ENCODE peak calls at places on chromosome 10, in ten cellular contexts. X, I, V, Y, Z, W, R, Q, C and H are unnamed samples.
A peak's percentile ranks its signal among the peaks of the same experiment; 100 is the strongest.

GRCh38 chr10:19803676-19804075 is 12.6 kb upstream of the PLXDC2 start:
- DNase-seq in Q (no peak), Y (no peak), X (no peak), Z (no peak), W (no peak), R (no peak), C (no peak), I (no peak), V (no peak), H (no peak)

GRCh38 chr10:44908071-44908709 is 2.9 kb upstream of the TMEM72 start:
- DNase-seq in W (no peak), I (no peak), Y (no peak), V (no peak), C (no peak), Q (peak; percentile 92), Z (peak; percentile 54), X (peak; percentile 85), R (no peak), H (peak; percentile 74)

GRCh38 chr10:112275512-112276245 is 7.5 kb upstream of the TECTB start:
- DNase-seq in V (no peak), I (no peak), X (no peak), R (no peak), Y (no peak), W (no peak), C (no peak), Q (no peak), Z (no peak), H (no peak)

GRCh38 chr10:14349081-14349480 is 18.4 kb upstream of the FRMD4A start:
- DNase-seq in C (no peak), V (no peak), W (no peak), Q (no peak), I (no peak), X (no peak), R (no peak), Z (no peak), Y (no peak), H (no peak)

GRCh38 chr10:97843296-97843671 is 6.4 kb upstream of the GOLGA7B start:
- DNase-seq in R (no peak), Y (no peak), I (no peak), V (no peak), X (no peak), W (no peak), Q (no peak), C (no peak), Z (no peak), H (peak; percentile 27)

GRCh38 chr10:5871596-5871995 is 18.1 kb downstream of the ANKRD16 start:
- DNase-seq in I (no peak), R (no peak), W (no peak), X (no peak), Q (no peak), Y (no peak), V (no peak), C (no peak), Z (no peak), H (no peak)

GRCh38 chr10:5291501-5292195 is 73.1 kb upstream of the UCN3 start:
- DNase-seq in X (no peak), C (peak; percentile 64), R (peak; percentile 31), I (peak; percentile 75), Z (no peak), Y (peak; percentile 20), Q (peak; percentile 84), V (peak; percentile 43), W (no peak), H (no peak)

GRCh38 chr10:127198307-127198706 is 1.9 kb upstream of the INSYN2A start:
- DNase-seq in R (no peak), Y (no peak), Q (no peak), I (no peak), X (no peak), W (no peak), Z (no peak), V (no peak), C (no peak), H (no peak)

GRCh38 chr10:96683065-96683464 is 37.2 kb downstream of the PIK3AP1 start:
- DNase-seq in R (no peak), Z (no peak), I (no peak), X (no peak), Q (peak; percentile 56), W (no peak), C (no peak), V (no peak), Y (no peak), H (peak; percentile 31)

DNA sequence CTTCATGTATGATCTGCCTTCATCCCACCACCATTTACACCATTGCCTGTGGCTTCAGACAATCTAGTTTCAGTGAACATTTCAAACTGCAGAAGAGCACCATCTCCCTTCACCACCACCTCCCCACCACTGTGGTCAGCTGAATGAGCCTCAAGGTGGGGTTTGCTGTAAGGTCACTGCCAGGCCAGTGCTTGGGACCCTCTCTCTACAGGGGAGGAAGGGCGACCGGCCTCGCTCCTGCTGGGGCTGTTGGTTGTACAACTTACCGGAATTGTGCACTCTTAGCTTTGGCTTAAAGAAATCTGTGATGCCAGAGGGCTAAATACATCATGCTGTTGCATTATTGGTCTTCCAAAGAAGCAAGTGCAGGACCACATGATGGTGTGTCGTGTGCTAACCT is 26.6 kb downstream of the PFKP start:
- DNase-seq in Z (no peak), Q (no peak), W (no peak), Y (no peak), R (no peak), I (no peak), V (no peak), X (no peak), C (no peak), H (no peak)
- H3K4me1 ChIP-seq in Z (peaks cover 19% of the 10 kb centered on the region), Q (peaks cover 58% of the 10 kb centered on the region), W (peaks cover 6% of the 10 kb centered on the region), Y (peaks cover 3% of the 10 kb centered on the region), R (peaks cover 86% of the 10 kb centered on the region), I (peaks cover 36% of the 10 kb centered on the region), V (peaks cover 40% of the 10 kb centered on the region), X (peaks cover 69% of the 10 kb centered on the region), C (peaks cover 14% of the 10 kb centered on the region), H (no peaks in the 10 kb centered on the region)

DNA sequence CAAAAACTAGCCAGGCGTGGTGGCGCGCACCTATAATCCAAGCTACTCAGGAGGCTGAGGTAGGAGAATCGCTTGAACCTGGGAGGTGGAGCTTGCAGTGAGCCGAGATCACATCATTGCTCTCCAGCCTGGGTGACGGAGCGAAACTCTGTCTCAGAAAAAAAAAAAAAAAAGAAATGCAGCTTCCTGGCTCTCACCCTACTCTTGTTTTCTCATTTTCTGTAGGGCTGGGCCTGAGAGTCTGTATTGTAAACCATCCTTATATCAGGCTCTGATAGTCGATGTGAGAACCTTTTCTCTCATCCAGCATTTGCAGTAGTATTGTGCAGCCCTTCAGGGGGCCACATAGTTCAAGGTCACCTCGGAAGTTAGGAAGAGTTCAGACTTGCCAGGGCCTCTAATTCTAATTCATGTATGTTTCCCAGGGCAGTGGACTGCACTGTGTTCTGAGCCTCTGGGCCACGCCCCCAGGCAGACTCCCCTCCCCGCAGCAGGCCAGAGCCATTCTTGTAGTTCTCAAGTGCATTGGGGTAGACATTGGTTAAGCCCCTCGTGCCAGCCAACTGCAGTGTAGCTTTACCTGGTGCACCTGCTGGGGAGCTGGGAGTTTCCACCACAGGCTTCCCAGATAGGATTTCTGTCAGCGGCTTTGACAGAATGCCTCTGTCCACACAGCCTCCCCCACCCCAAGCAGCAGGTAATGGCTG is 38.3 kb upstream of the PDCD4 start:
- DNase-seq in V (no peak), C (no peak), I (no peak), X (peak; percentile 58), W (peak; percentile 57), Z (peak; percentile 13), Q (no peak), Y (no peak), R (no peak), H (no peak)
- H3K36me3 ChIP-seq in V (no peaks in the 10 kb centered on the region), C (no peaks in the 10 kb centered on the region), I (no peaks in the 10 kb centered on the region), X (peaks cover 6% of the 10 kb centered on the region), W (no peaks in the 10 kb centered on the region), Z (no peaks in the 10 kb centered on the region), Q (no peaks in the 10 kb centered on the region), Y (no peaks in the 10 kb centered on the region), R (no peaks in the 10 kb centered on the region), H (peaks cover 20% of the 10 kb centered on the region)

DNA sequence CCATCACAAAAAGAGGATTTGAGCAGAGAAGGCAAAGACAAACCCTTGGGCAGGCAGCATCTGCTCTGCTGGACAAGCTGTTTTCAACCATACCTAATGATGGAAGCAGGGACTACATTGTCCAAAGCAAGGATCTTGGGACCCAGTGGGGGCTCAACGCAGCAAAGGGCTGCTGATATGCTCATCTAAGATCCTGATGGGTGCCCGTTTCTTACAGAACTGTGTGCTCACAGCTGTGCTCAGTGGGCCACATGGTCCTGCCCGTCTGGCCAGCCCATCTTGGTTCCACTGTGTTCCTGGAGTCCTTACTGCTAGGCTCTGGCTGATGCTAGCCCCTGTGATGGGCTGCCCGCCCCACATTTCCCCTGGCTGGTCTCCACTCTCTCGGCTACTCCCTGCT is 36.1 kb downstream of the GPRIN2 start:
- DNase-seq in Z (no peak), Y (peak; percentile 6), Q (no peak), W (no peak), I (peak; percentile 62), R (no peak), V (peak; percentile 6), C (peak; percentile 16), X (no peak), H (no peak)
- H3K4me1 ChIP-seq in Z (peaks cover 7% of the 10 kb centered on the region), Y (no peaks in the 10 kb centered on the region), Q (peaks cover 22% of the 10 kb centered on the region), W (peaks cover 13% of the 10 kb centered on the region), I (peaks cover 16% of the 10 kb centered on the region), R (peaks cover 42% of the 10 kb centered on the region), V (peaks cover 17% of the 10 kb centered on the region), C (peaks cover 6% of the 10 kb centered on the region), X (no peaks in the 10 kb centered on the region), H (peaks cover 45% of the 10 kb centered on the region)

GRCh38 chr10:60862517-60862916 is 81.5 kb downstream of the RHOBTB1 start:
- DNase-seq in I (no peak), Z (no peak), X (no peak), Y (no peak), V (no peak), Q (no peak), R (no peak), C (no peak), W (no peak), H (no peak)

GRCh38 chr10:60869916-60870728 is 73.9 kb downstream of the RHOBTB1 start:
- DNase-seq in W (no peak), R (no peak), Z (peak; percentile 45), X (no peak), C (no peak), Y (no peak), V (no peak), Q (no peak), I (no peak), H (peak; percentile 28)

GRCh38 chr10:60863796-60864195 is 80.2 kb downstream of the RHOBTB1 start:
- DNase-seq in Q (no peak), V (no peak), R (no peak), Z (peak; percentile 42), W (no peak), Y (no peak), I (no peak), X (no peak), C (no peak), H (no peak)

GRCh38 chr10:60868946-60869345 is 75.0 kb downstream of the RHOBTB1 start:
- DNase-seq in Q (no peak), Y (no peak), X (no peak), R (no peak), W (no peak), I (no peak), C (no peak), V (no peak), Z (no peak), H (no peak)

DNA sequence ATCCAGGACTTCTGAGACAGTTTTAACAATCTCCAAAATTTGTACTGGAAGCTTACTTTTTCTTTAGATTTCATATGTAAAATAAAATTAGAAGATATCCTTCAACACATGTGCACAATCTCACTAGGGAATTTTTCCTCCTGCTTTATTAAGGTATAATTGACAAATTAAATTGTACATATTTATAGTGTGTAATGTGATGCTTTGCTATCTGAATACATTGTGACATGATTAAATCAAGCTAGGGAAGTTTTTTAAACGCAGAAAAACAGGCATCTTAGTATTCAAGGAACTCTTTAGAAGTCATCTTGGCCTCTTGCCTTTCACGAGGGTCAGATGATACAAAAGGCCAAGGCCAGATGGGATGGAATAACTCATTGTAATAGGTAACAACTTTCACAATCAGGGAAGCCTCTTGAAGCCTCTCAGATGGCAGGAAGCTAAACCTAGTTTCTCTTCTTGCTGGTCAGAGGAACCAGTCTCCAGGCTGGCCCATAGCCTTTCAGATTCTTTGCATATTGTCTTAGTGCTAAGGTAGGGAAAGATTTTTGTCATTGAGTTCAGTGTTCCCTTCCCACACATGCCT is 78.7 kb downstream of the RHOBTB1 start:
- DNase-seq in X (no peak), Q (no peak), V (no peak), Y (no peak), Z (no peak), R (no peak), C (no peak), I (no peak), W (no peak), H (no peak)
- H3K36me3 ChIP-seq in X (no peaks in the 10 kb centered on the region), Q (no peaks in the 10 kb centered on the region), V (no peaks in the 10 kb centered on the region), Y (no peaks in the 10 kb centered on the region), Z (no peaks in the 10 kb centered on the region), R (no peaks in the 10 kb centered on the region), C (no peaks in the 10 kb centered on the region), I (no peaks in the 10 kb centered on the region), W (no peaks in the 10 kb centered on the region), H (no peaks in the 10 kb centered on the region)